ENCODE peak calls at places on chromosomes 3 and 15, in eight cellular contexts. A, I, E, S, N, L, K and G are unnamed samples.

GRCh38 chr3:173653781-173654180 is 256.2 kb downstream of the NLGN1 start:
- DNase-seq in K (no peak), E (no peak), N (no peak), S (no peak), I (peak), L (no peak), A (no peak), G (peak)

GRCh38 chr3:186953011-186953487 is 22.7 kb downstream of the ST6GAL1 start:
- DNase-seq in E (peak), L (no peak), A (peak), K (peak), I (peak), N (peak), S (peak), G (no peak)

GRCh38 chr3:49799761-49800160 is at the start of gene CDHR4:
- DNase-seq in N (no peak), E (peak), L (no peak), A (no peak), K (no peak), S (no peak), I (peak), G (peak)

GRCh38 chr3:133897547-133897946 is 1.9 kb upstream of the RAB6B start:
- DNase-seq in K (no peak), E (no peak), N (no peak), I (no peak), A (no peak), S (no peak), L (no peak), G (no peak)

GRCh38 chr3:127458698-127459097 is 131.8 kb downstream of the TPRA1 start:
- DNase-seq in L (no peak), E (no peak), S (peak), K (peak), N (no peak), I (no peak), A (peak), G (no peak)

GRCh38 chr3:152317956-152318355 is 49.2 kb downstream of the MBNL1 start:
- DNase-seq in A (no peak), I (peak), L (no peak), E (peak), N (no peak), S (peak), K (no peak), G (no peak)

GRCh38 chr3:44554626-44555592 is at the start of gene ZKSCAN7:
- DNase-seq in K (no peak), A (peak), I (peak), L (no peak), S (peak), N (peak), E (peak), G (no peak)

GRCh38 chr3:105806361-105806760 is 62.5 kb downstream of the CBLB start:
- DNase-seq in I (peak), L (no peak), E (peak), A (no peak), N (peak), S (peak), K (peak), G (peak)

GRCh38 chr15:74865316-74865715 is 7.8 kb downstream of the SCAMP2 start:
- DNase-seq in E (no peak), S (no peak), K (no peak), N (no peak), A (no peak), L (no peak), I (peak), G (no peak)

GRCh38 chr15:59437777-59438574 is at the start of gene FAM81A:
- DNase-seq in E (peak), L (no peak), A (peak), N (no peak), I (peak), K (peak), S (peak), G (peak)

GRCh38 chr3:129577356-129577755 is 29.1 kb downstream of the PLXND1 start:
- DNase-seq in A (no peak), S (no peak), E (no peak), I (no peak), N (peak), L (no peak), K (no peak), G (no peak)

GRCh38 chr3:177478170-177478859 is 281.0 kb upstream of the TBL1XR1 start:
- DNase-seq in I (peak), K (peak), L (peak), N (no peak), S (peak), E (peak), A (no peak), G (peak)

GRCh38 chr3:20853890-20854289 is 667.9 kb upstream of the SGO1 start:
- DNase-seq in E (no peak), L (no peak), A (no peak), S (no peak), K (no peak), N (no peak), I (no peak), G (no peak)

GRCh38 chr3:160016972-160017371 is 28.3 kb downstream of the IL12A start:
- DNase-seq in E (peak), S (no peak), A (no peak), L (no peak), K (peak), N (no peak), I (peak), G (peak)

GRCh38 chr15:27137127-27137526 is 166.1 kb downstream of the GABRG3 start:
- DNase-seq in A (no peak), L (no peak), I (no peak), K (peak), N (no peak), S (no peak), E (no peak), G (no peak)

GRCh38 chr3:8838239-8838638 is 68.8 kb upstream of the OXTR start:
- DNase-seq in L (no peak), K (no peak), I (no peak), E (no peak), N (no peak), S (no peak), A (no peak), G (no peak)

GRCh38 chr3:59817511-59817910 is 767.7 kb upstream of the CFAP20DC start:
- DNase-seq in A (no peak), K (no peak), N (no peak), E (peak), I (no peak), L (no peak), S (no peak), G (no peak)

GRCh38 chr3:168088106-168088722 is 7.5 kb downstream of the GOLIM4 start:
- DNase-seq in N (peak), L (no peak), E (no peak), K (no peak), I (no peak), A (peak), S (no peak), G (peak)

GRCh38 chr3:113912551-113913246 is 35.1 kb upstream of the ZDHHC23 start:
- DNase-seq in L (peak), A (peak), S (peak), N (peak), E (peak), K (peak), I (peak), G (peak)

GRCh38 chr15:44779761-44780160 is 43.4 kb downstream of the TRIM69 start:
- DNase-seq in I (no peak), L (no peak), K (no peak), A (no peak), N (no peak), S (no peak), E (no peak), G (no peak)

GRCh38 chr3:155232605-155233004 is 60.9 kb downstream of the STRIT1 start:
- DNase-seq in L (peak), K (no peak), E (peak), N (no peak), A (no peak), I (peak), S (no peak), G (peak)

GRCh38 chr15:34813446-34814190 is 18.3 kb upstream of the ACTC1 start:
- DNase-seq in E (no peak), A (no peak), N (no peak), S (no peak), I (no peak), K (no peak), L (no peak), G (no peak)

GRCh38 chr3:134056464-134056891 is 26.8 kb upstream of the SLCO2A1 start:
- DNase-seq in K (no peak), N (no peak), A (no peak), S (peak), L (no peak), I (no peak), E (peak), G (no peak)

GRCh38 chr3:180744226-180744625 is 64.9 kb upstream of the CCDC39 start:
- DNase-seq in K (no peak), A (no peak), S (no peak), I (no peak), L (no peak), E (no peak), N (no peak), G (no peak)

GRCh38 chr3:164515256-164515655 is 563.0 kb downstream of the SI start:
- DNase-seq in N (no peak), E (no peak), I (no peak), A (no peak), L (no peak), S (no peak), K (no peak), G (no peak)

GRCh38 chr15:79635149-79635771 is 203.1 kb downstream of the MINAR1 start:
- DNase-seq in I (no peak), E (no peak), L (no peak), S (no peak), A (no peak), K (no peak), N (no peak), G (no peak)

GRCh38 chr3:59542276-59542675 is 492.5 kb upstream of the CFAP20DC start:
- DNase-seq in I (no peak), A (peak), E (no peak), S (no peak), L (no peak), K (no peak), N (no peak), G (no peak)

GRCh38 chr3:53044371-53045106 is 1.3 kb downstream of the SFMBT1 start:
- DNase-seq in L (no peak), S (peak), N (peak), A (peak), I (peak), K (peak), E (peak), G (peak)

GRCh38 chr15:65666257-65666656 is 44.5 kb downstream of the SLC24A1 start:
- DNase-seq in S (peak), K (peak), E (peak), I (peak), A (no peak), L (peak), N (no peak), G (peak)

GRCh38 chr3:186902713-186903112 is 27.6 kb upstream of the ST6GAL1 start:
- DNase-seq in A (no peak), K (no peak), N (no peak), L (no peak), I (no peak), E (no peak), S (no peak), G (no peak)

GRCh38 chr3:198028718-198029117 is 68.7 kb downstream of the LMLN start:
- DNase-seq in K (no peak), A (no peak), L (peak), N (no peak), I (peak), E (peak), S (no peak), G (peak)

GRCh38 chr3:61172684-61173083 is 78.6 kb downstream of the FHIT start:
- DNase-seq in N (no peak), K (no peak), I (no peak), L (no peak), A (no peak), S (no peak), E (no peak), G (peak)

GRCh38 chr3:65483475-65483874 is 555.2 kb downstream of the MAGI1 start:
- DNase-seq in E (peak), L (no peak), A (no peak), K (no peak), I (peak), N (no peak), S (peak), G (no peak)

GRCh38 chr3:156648086-156648485 is 26.3 kb upstream of the TIPARP start:
- DNase-seq in S (no peak), N (no peak), K (no peak), A (no peak), L (no peak), I (no peak), E (peak), G (no peak)

GRCh38 chr3:159996018-159996417 is 7.4 kb downstream of the IL12A start:
- DNase-seq in I (no peak), K (no peak), E (peak), S (no peak), L (no peak), A (no peak), N (no peak), G (no peak)

GRCh38 chr3:45640724-45641361 is 46.3 kb downstream of the LIMD1 start:
- DNase-seq in A (no peak), E (no peak), S (no peak), N (no peak), L (no peak), K (no peak), I (no peak), G (no peak)

GRCh38 chr15:67241132-67241855 is 13.2 kb downstream of the AAGAB start:
- DNase-seq in I (no peak), N (no peak), A (peak), L (no peak), E (no peak), K (no peak), S (no peak), G (no peak)

GRCh38 chr15:33031324-33031736 is 163.2 kb downstream of the FMN1 start:
- DNase-seq in S (no peak), I (peak), N (no peak), A (no peak), L (no peak), K (no peak), E (peak), G (peak)

GRCh38 chr15:100692259-100692658 is 89.9 kb downstream of the ASB7 start:
- DNase-seq in A (no peak), E (no peak), N (no peak), S (no peak), L (no peak), I (peak), K (no peak), G (no peak)

GRCh38 chr3:72299823-72300222 is 514.9 kb upstream of the PROK2 start:
- DNase-seq in S (peak), N (no peak), E (no peak), K (no peak), I (peak), A (no peak), L (no peak), G (peak)